ENCODE peak calls at places on chromosomes 12 and 14, in eight cellular contexts. One of them, this sample, is unnamed.

GRCh38 chr12:57893460-57894353 is 47.2 kb upstream of the CTDSP2 start:
- DNase-seq in cardiac fibroblast: peak
- DNase-seq in activated B cell treated with CpG ODN at 0.5 μM for 24 hours: no peak
- DNase-seq in HCT116: no peak
- DNase-seq in endothelial cell of umbilical vein: peak
- DNase-seq in mammary epithelial cell: no peak
- DNase-seq in mucosa of descending colon: peak
- DNase-seq in sigmoid colon: peak
- DNase-seq in this sample: no peak

GRCh38 chr14:103594265-103594664 is 31.5 kb downstream of the COA8 start:
- DNase-seq in cardiac fibroblast: peak
- DNase-seq in HCT116: no peak
- DNase-seq in mucosa of descending colon: no peak
- DNase-seq in sigmoid colon: peak
- DNase-seq in activated B cell treated with CpG ODN at 0.5 μM for 24 hours: no peak
- DNase-seq in mammary epithelial cell: peak
- DNase-seq in endothelial cell of umbilical vein: no peak
- DNase-seq in this sample: no peak

GRCh38 chr12:127127887-127128286 is 1139.1 kb upstream of the TMEM132C start:
- DNase-seq in HCT116: no peak
- DNase-seq in cardiac fibroblast: no peak
- DNase-seq in activated B cell treated with CpG ODN at 0.5 μM for 24 hours: no peak
- DNase-seq in mucosa of descending colon: no peak
- DNase-seq in sigmoid colon: no peak
- DNase-seq in mammary epithelial cell: no peak
- DNase-seq in endothelial cell of umbilical vein: no peak
- DNase-seq in this sample: no peak

GRCh38 chr14:33484264-33484663 is 466.6 kb downstream of the EGLN3 start:
- DNase-seq in mucosa of descending colon: no peak
- DNase-seq in activated B cell treated with CpG ODN at 0.5 μM for 24 hours: no peak
- DNase-seq in endothelial cell of umbilical vein: peak
- DNase-seq in mammary epithelial cell: no peak
- DNase-seq in HCT116: no peak
- DNase-seq in cardiac fibroblast: peak
- DNase-seq in sigmoid colon: no peak
- DNase-seq in this sample: no peak

GRCh38 chr14:100328495-100329163 is 5.5 kb downstream of the SLC25A47 start:
- DNase-seq in endothelial cell of umbilical vein: no peak
- DNase-seq in HCT116: no peak
- DNase-seq in sigmoid colon: no peak
- DNase-seq in mammary epithelial cell: no peak
- DNase-seq in activated B cell treated with CpG ODN at 0.5 μM for 24 hours: no peak
- DNase-seq in cardiac fibroblast: no peak
- DNase-seq in mucosa of descending colon: peak
- DNase-seq in this sample: no peak

GRCh38 chr12:27733052-27733656 is 22.5 kb downstream of the MRPS35 start:
- DNase-seq in sigmoid colon: no peak
- DNase-seq in mucosa of descending colon: no peak
- DNase-seq in activated B cell treated with CpG ODN at 0.5 μM for 24 hours: no peak
- DNase-seq in endothelial cell of umbilical vein: peak
- DNase-seq in cardiac fibroblast: peak
- DNase-seq in mammary epithelial cell: peak
- DNase-seq in HCT116: no peak
- DNase-seq in this sample: no peak

GRCh38 chr14:74936151-74936550 is 13.1 kb upstream of the RPS6KL1 start:
- DNase-seq in sigmoid colon: no peak
- DNase-seq in endothelial cell of umbilical vein: no peak
- DNase-seq in cardiac fibroblast: no peak
- DNase-seq in mucosa of descending colon: no peak
- DNase-seq in HCT116: no peak
- DNase-seq in mammary epithelial cell: no peak
- DNase-seq in activated B cell treated with CpG ODN at 0.5 μM for 24 hours: no peak
- DNase-seq in this sample: no peak

GRCh38 chr14:64232095-64232830 is 61.9 kb downstream of the ESR2 start:
- DNase-seq in endothelial cell of umbilical vein: peak
- DNase-seq in activated B cell treated with CpG ODN at 0.5 μM for 24 hours: no peak
- DNase-seq in sigmoid colon: no peak
- DNase-seq in HCT116: no peak
- DNase-seq in mucosa of descending colon: no peak
- DNase-seq in cardiac fibroblast: peak
- DNase-seq in mammary epithelial cell: peak
- DNase-seq in this sample: no peak

GRCh38 chr14:103361868-103362267 is 23.3 kb upstream of the MARK3 start:
- DNase-seq in endothelial cell of umbilical vein: peak
- DNase-seq in HCT116: peak
- DNase-seq in cardiac fibroblast: peak
- DNase-seq in mucosa of descending colon: no peak
- DNase-seq in mammary epithelial cell: peak
- DNase-seq in sigmoid colon: peak
- DNase-seq in activated B cell treated with CpG ODN at 0.5 μM for 24 hours: no peak
- DNase-seq in this sample: no peak

GRCh38 chr12:109299849-109300248 is 9.2 kb downstream of the FOXN4 start:
- DNase-seq in cardiac fibroblast: no peak
- DNase-seq in activated B cell treated with CpG ODN at 0.5 μM for 24 hours: no peak
- DNase-seq in endothelial cell of umbilical vein: no peak
- DNase-seq in mammary epithelial cell: no peak
- DNase-seq in HCT116: no peak
- DNase-seq in sigmoid colon: no peak
- DNase-seq in mucosa of descending colon: no peak
- DNase-seq in this sample: no peak

GRCh38 chr14:57302883-57303282 is 34.1 kb downstream of the AP5M1 start:
- DNase-seq in activated B cell treated with CpG ODN at 0.5 μM for 24 hours: no peak
- DNase-seq in sigmoid colon: no peak
- DNase-seq in mucosa of descending colon: no peak
- DNase-seq in mammary epithelial cell: no peak
- DNase-seq in cardiac fibroblast: peak
- DNase-seq in HCT116: no peak
- DNase-seq in endothelial cell of umbilical vein: no peak
- DNase-seq in this sample: no peak

GRCh38 chr14:58280954-58281787 is 17.2 kb upstream of the ARID4A start:
- DNase-seq in mucosa of descending colon: no peak
- DNase-seq in sigmoid colon: no peak
- DNase-seq in cardiac fibroblast: peak
- DNase-seq in activated B cell treated with CpG ODN at 0.5 μM for 24 hours: no peak
- DNase-seq in endothelial cell of umbilical vein: peak
- DNase-seq in HCT116: no peak
- DNase-seq in mammary epithelial cell: peak
- DNase-seq in this sample: no peak

GRCh38 chr12:19131020-19131431 is 1.5 kb downstream of the PLEKHA5 start:
- DNase-seq in cardiac fibroblast: peak
- DNase-seq in activated B cell treated with CpG ODN at 0.5 μM for 24 hours: no peak
- DNase-seq in HCT116: peak
- DNase-seq in mucosa of descending colon: no peak
- DNase-seq in mammary epithelial cell: peak
- DNase-seq in endothelial cell of umbilical vein: peak
- DNase-seq in sigmoid colon: no peak
- DNase-seq in this sample: no peak

GRCh38 chr12:46959484-46959883 is 119.9 kb upstream of the PCED1B start:
- DNase-seq in HCT116: peak
- DNase-seq in mucosa of descending colon: no peak
- DNase-seq in sigmoid colon: no peak
- DNase-seq in endothelial cell of umbilical vein: peak
- DNase-seq in activated B cell treated with CpG ODN at 0.5 μM for 24 hours: no peak
- DNase-seq in mammary epithelial cell: peak
- DNase-seq in cardiac fibroblast: peak
- DNase-seq in this sample: no peak

GRCh38 chr12:52380271-52380694 is 5.2 kb downstream of the KRT84 start:
- DNase-seq in cardiac fibroblast: peak
- DNase-seq in endothelial cell of umbilical vein: peak
- DNase-seq in mammary epithelial cell: peak
- DNase-seq in HCT116: no peak
- DNase-seq in activated B cell treated with CpG ODN at 0.5 μM for 24 hours: no peak
- DNase-seq in sigmoid colon: no peak
- DNase-seq in mucosa of descending colon: no peak
- DNase-seq in this sample: no peak

GRCh38 chr12:93767524-93767863 is 90.3 kb downstream of the CRADD start:
- DNase-seq in endothelial cell of umbilical vein: no peak
- DNase-seq in mucosa of descending colon: no peak
- DNase-seq in HCT116: no peak
- DNase-seq in mammary epithelial cell: no peak
- DNase-seq in activated B cell treated with CpG ODN at 0.5 μM for 24 hours: no peak
- DNase-seq in cardiac fibroblast: no peak
- DNase-seq in sigmoid colon: no peak
- DNase-seq in this sample: no peak

GRCh38 chr14:24818054-24818822 is 184.2 kb upstream of the GZMB start:
- DNase-seq in mammary epithelial cell: peak
- DNase-seq in mucosa of descending colon: no peak
- DNase-seq in sigmoid colon: no peak
- DNase-seq in endothelial cell of umbilical vein: peak
- DNase-seq in activated B cell treated with CpG ODN at 0.5 μM for 24 hours: no peak
- DNase-seq in cardiac fibroblast: no peak
- DNase-seq in HCT116: no peak
- DNase-seq in this sample: no peak
- TF ChIP-seq CTCF in mammary epithelial cell: no peak
- TF ChIP-seq CTCF in mucosa of descending colon: no peak
- TF ChIP-seq CTCF in sigmoid colon: no peak
- TF ChIP-seq CTCF in endothelial cell of umbilical vein: no peak
- TF ChIP-seq CTCF in activated B cell treated with CpG ODN at 0.5 μM for 24 hours: no peak
- TF ChIP-seq CTCF in cardiac fibroblast: no peak
- TF ChIP-seq CTCF in HCT116: no peak
- TF ChIP-seq CTCF in this sample: no peak

GRCh38 chr14:48586099-48586498 is 910.7 kb upstream of the MDGA2 start:
- DNase-seq in cardiac fibroblast: no peak
- DNase-seq in activated B cell treated with CpG ODN at 0.5 μM for 24 hours: no peak
- DNase-seq in HCT116: no peak
- DNase-seq in endothelial cell of umbilical vein: no peak
- DNase-seq in mucosa of descending colon: no peak
- DNase-seq in sigmoid colon: no peak
- DNase-seq in mammary epithelial cell: no peak
- DNase-seq in this sample: no peak

GRCh38 chr14:48575772-48576171 is 900.4 kb upstream of the MDGA2 start:
- DNase-seq in endothelial cell of umbilical vein: no peak
- DNase-seq in mammary epithelial cell: no peak
- DNase-seq in activated B cell treated with CpG ODN at 0.5 μM for 24 hours: no peak
- DNase-seq in cardiac fibroblast: no peak
- DNase-seq in mucosa of descending colon: no peak
- DNase-seq in HCT116: no peak
- DNase-seq in sigmoid colon: no peak
- DNase-seq in this sample: no peak

GRCh38 chr14:48584031-48584430 is 908.6 kb upstream of the MDGA2 start:
- DNase-seq in cardiac fibroblast: peak
- DNase-seq in mammary epithelial cell: peak
- DNase-seq in activated B cell treated with CpG ODN at 0.5 μM for 24 hours: no peak
- DNase-seq in mucosa of descending colon: no peak
- DNase-seq in endothelial cell of umbilical vein: no peak
- DNase-seq in HCT116: no peak
- DNase-seq in sigmoid colon: no peak
- DNase-seq in this sample: no peak

GRCh38 chr14:48582938-48583337 is 907.5 kb upstream of the MDGA2 start:
- DNase-seq in endothelial cell of umbilical vein: no peak
- DNase-seq in activated B cell treated with CpG ODN at 0.5 μM for 24 hours: no peak
- DNase-seq in HCT116: no peak
- DNase-seq in mammary epithelial cell: no peak
- DNase-seq in sigmoid colon: no peak
- DNase-seq in cardiac fibroblast: no peak
- DNase-seq in mucosa of descending colon: no peak
- DNase-seq in this sample: no peak

GRCh38 chr14:48580692-48581091 is 905.3 kb upstream of the MDGA2 start:
- DNase-seq in activated B cell treated with CpG ODN at 0.5 μM for 24 hours: no peak
- DNase-seq in endothelial cell of umbilical vein: no peak
- DNase-seq in mucosa of descending colon: no peak
- DNase-seq in sigmoid colon: no peak
- DNase-seq in cardiac fibroblast: no peak
- DNase-seq in HCT116: no peak
- DNase-seq in mammary epithelial cell: no peak
- DNase-seq in this sample: no peak
- TF ChIP-seq CTCF in activated B cell treated with CpG ODN at 0.5 μM for 24 hours: no peak
- TF ChIP-seq CTCF in endothelial cell of umbilical vein: no peak
- TF ChIP-seq CTCF in mucosa of descending colon: no peak
- TF ChIP-seq CTCF in sigmoid colon: no peak
- TF ChIP-seq CTCF in cardiac fibroblast: no peak
- TF ChIP-seq CTCF in HCT116: peak
- TF ChIP-seq CTCF in mammary epithelial cell: no peak
- TF ChIP-seq CTCF in this sample: no peak

GRCh38 chr14:91252901-91253794 is 8.6 kb upstream of the GPR68 start:
- DNase-seq in cardiac fibroblast: no peak
- DNase-seq in HCT116: no peak
- DNase-seq in endothelial cell of umbilical vein: no peak
- DNase-seq in sigmoid colon: no peak
- DNase-seq in mammary epithelial cell: no peak
- DNase-seq in activated B cell treated with CpG ODN at 0.5 μM for 24 hours: peak
- DNase-seq in mucosa of descending colon: peak
- DNase-seq in this sample: no peak
- TF ChIP-seq CTCF in cardiac fibroblast: peak
- TF ChIP-seq CTCF in HCT116: no peak
- TF ChIP-seq CTCF in endothelial cell of umbilical vein: peak
- TF ChIP-seq CTCF in sigmoid colon: no peak
- TF ChIP-seq CTCF in mammary epithelial cell: no peak
- TF ChIP-seq CTCF in activated B cell treated with CpG ODN at 0.5 μM for 24 hours: no peak
- TF ChIP-seq CTCF in mucosa of descending colon: no peak
- TF ChIP-seq CTCF in this sample: no peak

GRCh38 chr12:48716168-48716492 is 377 bp downstream of the CCNT1 start:
- DNase-seq in sigmoid colon: no peak
- DNase-seq in mammary epithelial cell: no peak
- DNase-seq in mucosa of descending colon: no peak
- DNase-seq in HCT116: no peak
- DNase-seq in cardiac fibroblast: no peak
- DNase-seq in endothelial cell of umbilical vein: no peak
- DNase-seq in activated B cell treated with CpG ODN at 0.5 μM for 24 hours: no peak
- DNase-seq in this sample: no peak

GRCh38 chr12:48717252-48717695 is 767 bp upstream of the CCNT1 start:
- DNase-seq in mammary epithelial cell: peak
- DNase-seq in mucosa of descending colon: no peak
- DNase-seq in activated B cell treated with CpG ODN at 0.5 μM for 24 hours: no peak
- DNase-seq in sigmoid colon: no peak
- DNase-seq in cardiac fibroblast: peak
- DNase-seq in endothelial cell of umbilical vein: peak
- DNase-seq in HCT116: no peak
- DNase-seq in this sample: no peak

GRCh38 chr12:48712209-48712608 is 4.3 kb downstream of the CCNT1 start:
- DNase-seq in activated B cell treated with CpG ODN at 0.5 μM for 24 hours: no peak
- DNase-seq in mucosa of descending colon: no peak
- DNase-seq in sigmoid colon: no peak
- DNase-seq in cardiac fibroblast: no peak
- DNase-seq in mammary epithelial cell: no peak
- DNase-seq in HCT116: no peak
- DNase-seq in endothelial cell of umbilical vein: no peak
- DNase-seq in this sample: no peak

DNA sequence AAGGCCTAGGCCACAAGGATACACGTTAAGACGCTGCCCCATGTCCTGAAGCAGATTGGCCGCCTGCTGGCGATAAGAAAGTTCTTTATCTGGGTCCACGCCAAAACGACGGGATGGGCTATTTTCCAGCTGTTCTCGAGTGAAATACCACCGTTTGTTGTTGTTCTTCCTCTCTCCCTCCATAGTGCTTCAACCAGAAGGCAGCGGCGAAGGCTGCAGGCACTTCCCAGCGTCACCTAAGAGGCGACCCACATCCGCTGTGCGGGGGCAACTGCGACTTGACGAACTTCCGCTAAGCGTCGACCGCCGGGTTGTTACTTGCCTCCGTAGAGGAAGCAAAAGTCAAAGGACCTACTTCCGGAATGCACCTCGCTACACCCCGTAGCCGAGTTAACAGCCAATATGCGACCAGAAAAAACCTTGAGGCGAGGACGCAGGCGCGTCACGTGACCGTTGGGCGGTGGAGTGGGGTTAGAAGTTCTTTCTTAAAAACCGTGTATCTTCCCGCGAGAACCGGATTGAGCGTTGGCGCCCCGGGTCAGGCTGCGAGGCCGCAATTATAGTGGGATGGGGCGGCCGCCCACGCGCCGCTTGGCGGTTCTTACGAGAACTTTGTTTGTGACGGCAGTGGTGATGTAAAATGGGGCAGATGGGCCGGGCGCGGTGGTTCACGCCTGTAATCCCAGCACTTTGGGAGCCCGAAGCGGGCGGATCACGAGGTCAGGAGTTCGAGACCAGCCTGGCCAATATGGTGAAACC is at the start of gene CCNT1:
- DNase-seq in mucosa of descending colon: peak
- DNase-seq in sigmoid colon: peak
- DNase-seq in mammary epithelial cell: peak
- DNase-seq in endothelial cell of umbilical vein: peak
- DNase-seq in cardiac fibroblast: peak
- DNase-seq in HCT116: peak
- DNase-seq in activated B cell treated with CpG ODN at 0.5 μM for 24 hours: peak
- DNase-seq in this sample: peak
- TF ChIP-seq CTCF in mucosa of descending colon: no peak
- TF ChIP-seq CTCF in sigmoid colon: peak
- TF ChIP-seq CTCF in mammary epithelial cell: peak
- TF ChIP-seq CTCF in endothelial cell of umbilical vein: peak
- TF ChIP-seq CTCF in cardiac fibroblast: peak
- TF ChIP-seq CTCF in HCT116: peak
- TF ChIP-seq CTCF in activated B cell treated with CpG ODN at 0.5 μM for 24 hours: no peak
- TF ChIP-seq CTCF in this sample: no peak

This sample was measured in D721Med.